ENCODE peak calls at places on chromosomes 16 and 17, in five cellular contexts. I is AG10803, U is cardiac fibroblast, L is astrocyte of the cerebellum, G is adrenal gland. A is an unnamed sample.

GRCh38 chr17:40615295-40615988 is 32.2 kb downstream of the SMARCE1 start:
- DNase-seq in I (peak), U (peak), L (peak), G (peak), A (peak)

GRCh38 chr16:85983064-85983463 is 84.1 kb downstream of the IRF8 start:
- DNase-seq in I (no peak), U (no peak), L (no peak), G (no peak), A (no peak)

GRCh38 chr16:59249049-59249448 is 514.9 kb upstream of the GOT2 start:
- DNase-seq in I (no peak), U (no peak), L (no peak), G (no peak), A (no peak)

GRCh38 chr17:231191-231965 is 49.9 kb upstream of the DOC2B start:
- DNase-seq in I (no peak), U (no peak), L (no peak), G (peak), A (no peak)

GRCh38 chr16:1731603-1732002 is 25.6 kb downstream of the MAPK8IP3 start:
- DNase-seq in I (no peak), U (no peak), L (no peak), G (no peak), A (no peak)

GRCh38 chr16:88591577-88592021 is 21.4 kb downstream of the ZC3H18 start:
- DNase-seq in I (peak), U (peak), L (no peak), G (no peak), A (no peak)

GRCh38 chr17:77735341-77736206 is 222.9 kb upstream of the TNRC6C start:
- DNase-seq in I (no peak), U (peak), L (no peak), G (no peak), A (no peak)

GRCh38 chr16:51388516-51388951 is 237.5 kb upstream of the SALL1 start:
- DNase-seq in I (no peak), U (no peak), L (no peak), G (no peak), A (no peak)

GRCh38 chr16:55842369-55843104 is 9.6 kb upstream of the CES1 start:
- DNase-seq in I (peak), U (peak), L (peak), G (peak), A (no peak)

GRCh38 chr16:75108792-75109731 is 7.5 kb downstream of the LDHD start:
- DNase-seq in I (peak), U (peak), L (peak), G (peak), A (peak)
- TF ChIP-seq CTCF in I (no peak), U (no peak), L (no peak), G (no peak), A (no peak)

DNA sequence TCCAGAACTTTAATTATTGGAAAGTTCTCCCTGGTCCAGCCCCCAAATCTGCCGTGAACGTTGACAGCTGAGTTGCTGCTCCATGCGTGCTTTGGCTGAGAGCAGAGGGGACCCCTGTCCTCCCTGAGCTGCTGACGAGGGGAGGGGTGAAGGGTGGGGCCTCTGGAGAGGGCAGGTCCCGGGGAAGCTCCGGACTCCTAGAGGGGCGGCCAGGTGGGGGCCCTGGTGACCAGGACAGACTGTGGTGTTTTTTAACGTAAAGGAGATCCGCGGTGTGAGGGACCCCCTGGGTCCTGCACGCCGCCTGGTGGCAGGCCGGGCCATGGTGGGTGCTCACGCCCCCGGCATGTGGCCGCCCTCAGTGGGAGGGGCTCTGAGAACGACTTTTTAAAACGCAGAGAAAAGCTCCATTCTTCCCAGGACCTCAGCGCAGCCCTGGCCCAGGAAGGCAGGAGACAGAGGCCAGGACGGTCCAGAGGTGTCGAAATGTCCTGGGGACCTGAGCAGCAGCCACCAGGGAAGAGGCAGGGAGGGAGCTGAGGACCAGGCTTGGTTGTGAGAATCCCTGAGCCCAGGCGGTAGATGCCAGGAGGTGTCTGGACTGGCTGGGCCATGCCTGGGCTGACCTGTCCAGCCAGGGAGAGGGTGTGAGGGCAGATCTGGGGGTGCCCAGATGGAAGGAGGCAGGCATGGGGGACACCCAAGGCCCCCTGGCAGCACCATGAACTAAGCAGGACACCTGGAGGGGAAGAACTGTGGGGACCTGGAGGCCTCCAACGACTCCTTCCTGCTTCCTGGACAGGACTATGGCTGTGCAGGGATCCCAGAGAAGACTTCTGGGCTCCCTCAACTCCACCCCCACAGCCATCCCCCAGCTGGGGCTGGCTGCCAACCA is at the start of gene MC1R:
- DNase-seq in I (no peak), U (peak), L (no peak), G (peak), A (no peak)
- TF ChIP-seq CTCF in I (peak), U (peak), L (peak), G (no peak), A (peak)

GRCh38 chr17:58679263-58680037 is 12.4 kb downstream of the TEX14 start:
- DNase-seq in I (no peak), U (peak), L (no peak), G (no peak), A (no peak)
- TF ChIP-seq CTCF in I (no peak), U (no peak), L (no peak), G (no peak), A (no peak)

DNA sequence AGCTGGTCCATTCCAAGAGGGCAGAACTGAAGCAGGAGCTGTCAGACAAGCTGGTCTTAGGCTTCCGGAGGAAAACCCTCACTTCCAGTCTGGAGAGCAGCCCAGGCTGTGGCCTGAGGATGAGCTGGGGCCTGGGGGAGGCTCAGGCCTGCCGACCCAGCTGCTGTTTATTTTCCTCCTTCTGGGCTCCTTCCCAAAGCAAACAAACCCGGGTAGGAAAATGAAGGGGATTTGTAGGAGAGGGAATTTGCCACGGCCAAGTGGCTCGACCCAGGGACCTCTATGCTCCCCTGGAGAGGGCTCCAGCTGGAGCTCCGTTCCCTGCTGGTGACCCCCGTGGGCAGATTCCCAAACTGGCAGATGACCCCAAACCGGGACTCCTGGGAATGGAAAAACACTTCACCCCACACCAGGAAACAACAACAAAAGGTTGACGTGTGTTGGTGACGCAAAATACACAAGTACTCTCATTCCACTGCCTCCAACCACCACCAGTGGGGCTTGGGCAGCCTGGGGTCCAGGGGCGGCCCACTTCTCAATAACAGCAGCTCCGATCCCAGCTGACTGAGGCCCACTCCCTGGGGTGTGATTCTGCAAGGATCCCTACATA is 8.8 kb downstream of the JUP start:
- DNase-seq in I (peak), U (peak), L (peak), G (peak), A (peak)
- TF ChIP-seq CTCF in I (no peak), U (peak), L (peak), G (peak), A (no peak)

GRCh38 chr16:82016964-82017363 is 5.7 kb upstream of the SDR42E1 start:
- DNase-seq in I (peak), U (peak), L (no peak), G (no peak), A (no peak)

GRCh38 chr16:82010649-82011048 is 621 bp downstream of the SDR42E1 start:
- DNase-seq in I (no peak), U (no peak), L (no peak), G (no peak), A (no peak)

GRCh38 chr16:82011199-82011641 is at the start of gene SDR42E1:
- DNase-seq in I (no peak), U (no peak), L (no peak), G (no peak), A (no peak)

GRCh38 chr16:82020051-82020450 is 8.8 kb upstream of the SDR42E1 start:
- DNase-seq in I (no peak), U (no peak), L (no peak), G (no peak), A (no peak)

GRCh38 chr16:82016268-82016667 is 5.0 kb upstream of the SDR42E1 start:
- DNase-seq in I (peak), U (peak), L (peak), G (no peak), A (no peak)
- TF ChIP-seq CTCF in I (peak), U (peak), L (peak), G (peak), A (peak)

GRCh38 chr17:75876190-75876937 is 2.0 kb downstream of the TRIM47 start:
- DNase-seq in I (no peak), U (peak), L (no peak), G (peak), A (no peak)
- TF ChIP-seq CTCF in I (peak), U (no peak), L (peak), G (no peak), A (no peak)

GRCh38 chr16:52553322-52553721 is 6.4 kb upstream of the TOX3 start:
- DNase-seq in I (no peak), U (no peak), L (no peak), G (no peak), A (no peak)
- TF ChIP-seq CTCF in I (no peak), U (no peak), L (no peak), G (no peak), A (peak)

DNA sequence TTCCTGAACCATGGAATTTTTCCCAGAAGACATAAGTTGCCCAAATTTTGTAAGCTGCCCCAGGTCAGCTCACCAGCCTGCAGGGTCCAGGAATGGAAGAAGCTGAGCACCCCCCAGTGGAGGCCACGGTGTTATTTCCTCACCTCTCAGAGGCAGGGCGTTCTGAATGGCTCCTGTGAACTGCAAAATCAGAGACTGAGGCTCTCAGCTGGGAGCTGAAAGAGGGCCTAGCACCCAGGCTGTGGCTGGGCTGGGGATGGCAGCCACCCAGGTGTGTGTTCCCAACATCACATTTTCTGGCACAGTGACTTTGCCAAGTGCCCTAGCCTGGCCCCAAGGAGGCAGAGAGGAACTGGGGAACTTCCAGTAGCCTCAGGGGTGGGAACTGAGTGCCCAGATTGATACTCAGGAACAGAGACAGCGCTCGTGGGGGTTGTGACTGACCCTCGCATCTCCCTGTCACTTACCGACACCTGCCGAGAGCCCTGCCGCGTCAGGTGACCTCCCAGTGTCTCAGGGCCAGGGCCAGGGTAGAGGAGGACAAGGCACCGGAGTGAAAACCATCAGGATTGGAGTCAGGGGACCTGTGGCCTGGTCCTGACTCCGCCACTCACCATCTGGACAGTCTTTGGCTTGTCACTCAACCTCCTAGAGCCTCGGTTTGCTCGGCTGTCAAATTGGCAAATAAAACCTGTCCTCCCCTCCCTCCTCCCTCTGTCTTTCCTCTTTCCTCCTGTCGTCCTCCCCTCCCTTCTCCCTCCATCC is 11.3 kb downstream of the CACNG4 start:
- DNase-seq in I (no peak), U (no peak), L (no peak), G (no peak), A (no peak)
- TF ChIP-seq CTCF in I (no peak), U (no peak), L (peak), G (no peak), A (peak)